ENCODE peak calls at places on chromosomes 11 and 22, in six cellular contexts. Q is Caco-2, H is GM12865, K is astrocyte of the cerebellum, R is IMR-90, O is BJ. U is an unnamed sample.

GRCh38 chr11:67416416-67417335 is 1.2 kb downstream of the CARNS1 start:
- DNase-seq in R (no peak), Q (no peak), K (no peak), O (no peak), H (no peak), U (no peak)

GRCh38 chr11:84430661-84431060 is 1144.5 kb upstream of the CCDC90B start:
- DNase-seq in R (no peak), O (no peak), K (no peak), Q (peak), H (no peak), U (peak)

GRCh38 chr11:36037031-36037430 is 93.2 kb downstream of the LDLRAD3 start:
- DNase-seq in Q (no peak), R (peak), O (no peak), K (no peak), H (no peak), U (peak)

GRCh38 chr11:102582140-102582539 is 43.0 kb downstream of the MMP20 start:
- DNase-seq in O (no peak), H (no peak), K (no peak), Q (no peak), R (no peak), U (no peak)

GRCh38 chr11:35047179-35047578 is 91.8 kb upstream of the CD44 start:
- DNase-seq in R (no peak), K (no peak), O (no peak), H (no peak), Q (no peak), U (no peak)

GRCh38 chr11:57530215-57530595 is 349 bp downstream of the TIMM10 start:
- DNase-seq in H (peak), K (no peak), R (no peak), O (no peak), Q (no peak), U (no peak)

GRCh38 chr22:36463783-36464184 is 17.7 kb downstream of the TXN2 start:
- DNase-seq in Q (no peak), K (no peak), O (no peak), H (no peak), R (no peak), U (no peak)

GRCh38 chr11:16809901-16810668 is 71.6 kb downstream of the C11orf58 start:
- DNase-seq in Q (no peak), H (no peak), R (peak), O (no peak), K (peak), U (peak)

GRCh38 chr11:92739020-92739419 is 230.4 kb upstream of the MTNR1B start:
- DNase-seq in O (peak), Q (no peak), K (no peak), R (peak), H (no peak), U (no peak)

GRCh38 chr11:34654491-34655334 is 33.8 kb downstream of the EHF start:
- DNase-seq in Q (peak), H (no peak), K (no peak), R (peak), O (peak), U (peak)

GRCh38 chr11:102733232-102733875 is 8.6 kb upstream of the MMP8 start:
- DNase-seq in K (no peak), H (peak), R (peak), Q (peak), O (no peak), U (peak)

GRCh38 chr11:134562941-134563471 is 151.0 kb upstream of the B3GAT1 start:
- DNase-seq in K (no peak), H (no peak), R (no peak), O (no peak), Q (no peak), U (no peak)

GRCh38 chr11:2787816-2788750 is 88.3 kb upstream of the KCNQ1OT1 start:
- DNase-seq in O (no peak), Q (peak), R (no peak), K (no peak), H (no peak), U (no peak)

GRCh38 chr11:83317757-83318548 is 31.8 kb upstream of the CCDC90B start:
- DNase-seq in K (no peak), Q (no peak), O (no peak), R (no peak), H (no peak), U (no peak)

GRCh38 chr22:23542933-23543332 is 37.2 kb downstream of the IGLL1 start:
- DNase-seq in H (no peak), K (no peak), R (peak), O (no peak), Q (no peak), U (no peak)

GRCh38 chr22:22161924-22162851 is 82.4 kb upstream of the VPREB1 start:
- DNase-seq in O (no peak), Q (no peak), R (no peak), K (no peak), H (peak), U (no peak)

GRCh38 chr22:42296381-42296853 is 26.0 kb upstream of the TCF20 start:
- DNase-seq in H (no peak), K (no peak), Q (no peak), R (no peak), O (no peak), U (peak)

GRCh38 chr11:368414-369335 is 624 bp upstream of the B4GALNT4 start:
- DNase-seq in O (no peak), R (peak), Q (peak), H (no peak), K (no peak), U (peak)

GRCh38 chr11:109377039-109377742 is 44.8 kb upstream of the C11orf87 start:
- DNase-seq in O (no peak), K (no peak), R (no peak), H (no peak), Q (no peak), U (no peak)

GRCh38 chr11:8018742-8019631 is 31.9 kb downstream of the EIF3F start:
- DNase-seq in Q (no peak), R (peak), O (no peak), K (no peak), H (peak), U (peak)

GRCh38 chr11:57644748-57645715 is 4.7 kb downstream of the YPEL4 start:
- DNase-seq in R (peak), K (peak), H (peak), Q (peak), O (no peak), U (peak)

GRCh38 chr11:46526489-46527215 is 67.2 kb downstream of the AMBRA1 start:
- DNase-seq in H (no peak), O (no peak), K (no peak), Q (no peak), R (no peak), U (no peak)
- TF ChIP-seq CTCF in H (no peak), O (no peak), K (no peak), Q (no peak), R (no peak), U (no peak)

DNA sequence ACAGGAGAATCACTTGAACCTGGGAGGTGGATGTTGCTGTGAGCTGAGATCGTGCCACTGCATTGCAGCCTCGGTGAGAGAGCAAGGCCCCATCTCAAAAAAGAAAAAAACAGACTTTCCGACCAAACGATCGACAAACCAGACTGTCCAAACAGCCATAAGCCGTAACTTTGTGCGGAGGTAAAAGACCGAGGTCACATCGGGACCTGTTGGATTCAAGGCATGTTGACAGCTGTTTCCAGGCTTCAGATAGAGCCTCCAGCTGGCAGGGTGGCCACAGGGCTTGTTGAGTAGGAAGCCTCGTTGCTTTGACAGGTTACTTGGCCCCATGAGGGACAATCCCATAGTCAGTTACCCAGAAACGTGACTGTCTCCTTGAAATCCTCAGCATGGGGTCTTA is 22.2 kb downstream of the PPARA start:
- DNase-seq in R (no peak), K (no peak), H (no peak), O (no peak), Q (no peak), U (no peak)
- TF ChIP-seq CTCF in R (no peak), K (no peak), H (no peak), O (no peak), Q (no peak), U (no peak)

GRCh38 chr11:13450832-13451397 is 12.1 kb downstream of the BTBD10 start:
- DNase-seq in H (peak), R (no peak), K (no peak), Q (no peak), O (no peak), U (no peak)
- TF ChIP-seq CTCF in H (no peak), R (no peak), K (no peak), Q (no peak), O (no peak), U (no peak)

DNA sequence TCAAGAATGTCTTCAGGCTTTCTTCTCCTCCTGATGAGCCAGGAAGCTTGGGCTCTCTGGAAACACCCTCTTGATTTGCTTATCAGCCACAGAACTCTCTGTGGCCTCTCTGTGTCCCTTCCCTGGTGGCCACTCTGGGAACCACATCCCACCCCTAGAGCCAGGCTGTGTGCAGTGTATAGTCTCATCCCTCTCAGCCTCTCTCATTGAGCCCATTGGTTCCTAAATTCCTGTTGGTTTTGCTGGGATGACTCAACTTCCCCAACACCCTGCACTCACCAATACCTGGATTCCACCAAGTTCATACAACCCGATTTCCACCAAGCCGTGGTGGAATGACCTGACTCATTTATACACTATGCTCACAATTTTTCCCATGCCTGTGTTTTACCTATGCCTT is 5.2 kb downstream of the IRAG1 start:
- DNase-seq in Q (no peak), K (no peak), R (peak), H (peak), O (no peak), U (peak)
- TF ChIP-seq CTCF in Q (no peak), K (peak), R (peak), H (peak), O (peak), U (no peak)

GRCh38 chr11:76863196-76863777 is 2.6 kb downstream of the ACER3 start:
- DNase-seq in K (no peak), H (no peak), O (no peak), R (no peak), Q (no peak), U (no peak)

GRCh38 chr11:76861490-76861953 is 804 bp downstream of the ACER3 start:
- DNase-seq in K (no peak), H (no peak), O (no peak), Q (peak), R (no peak), U (no peak)

GRCh38 chr11:76859708-76860233 is 947 bp upstream of the ACER3 start:
- DNase-seq in H (no peak), K (no peak), Q (no peak), O (no peak), R (no peak), U (no peak)

GRCh38 chr11:76857776-76858461 is 2.8 kb upstream of the ACER3 start:
- DNase-seq in Q (no peak), H (peak), O (no peak), R (no peak), K (no peak), U (no peak)

DNA sequence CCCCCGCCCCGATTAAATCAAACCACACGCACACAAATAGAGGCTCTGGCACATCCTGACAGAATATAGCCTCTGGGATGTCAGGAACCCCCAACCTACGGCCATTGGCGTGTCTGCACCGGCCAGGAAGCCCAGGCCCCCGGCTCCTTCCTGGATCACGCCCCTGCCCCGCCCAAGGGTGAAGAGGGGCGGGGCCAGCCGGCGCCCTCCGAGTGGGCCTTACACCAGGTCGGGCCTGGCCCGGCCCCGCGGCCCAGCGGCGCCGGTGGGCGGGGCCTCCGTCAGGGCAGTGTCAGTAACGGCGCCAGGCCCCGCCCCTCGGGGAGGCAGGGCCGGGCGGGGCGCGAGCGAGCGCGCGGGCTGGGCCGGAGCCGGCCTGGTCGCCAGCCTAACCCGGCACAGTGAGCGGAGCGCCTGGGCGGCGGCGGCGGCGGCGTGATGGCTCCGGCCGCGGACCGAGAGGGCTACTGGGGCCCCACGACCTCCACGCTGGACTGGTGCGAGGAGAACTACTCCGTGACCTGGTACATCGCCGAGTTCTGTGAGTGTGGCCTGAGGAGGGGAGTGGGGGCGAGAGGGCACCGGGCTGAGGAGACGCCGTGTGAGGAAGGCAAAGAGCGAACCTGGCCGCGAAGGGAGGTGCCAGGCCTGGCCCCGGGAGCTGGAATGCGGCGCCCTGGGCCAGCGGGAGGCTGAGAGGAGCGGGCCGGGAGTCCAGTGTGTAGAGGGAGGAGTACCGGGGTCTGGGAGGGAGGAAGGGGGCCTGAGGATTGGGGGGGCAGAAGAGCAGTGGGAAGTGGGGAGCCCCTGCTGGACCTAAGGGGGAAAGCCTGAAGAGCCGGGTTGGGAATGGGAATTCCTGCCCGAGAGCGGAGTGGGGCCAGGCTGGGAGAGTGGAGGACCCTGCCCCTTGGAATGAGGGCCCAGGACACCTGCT is at the start of gene ACER3:
- DNase-seq in H (peak), Q (peak), O (peak), K (peak), R (peak), U (peak)
- TF ChIP-seq CTCF in H (no peak), Q (peak), O (peak), K (peak), R (peak), U (no peak)

GRCh38 chr11:125871391-125872137 is 15.9 kb upstream of the HYLS1 start:
- DNase-seq in K (peak), Q (peak), R (peak), H (peak), O (no peak), U (peak)
- TF ChIP-seq CTCF in K (peak), Q (peak), R (peak), H (peak), O (peak), U (no peak)

GRCh38 chr22:38870791-38871359 is 1.1 kb downstream of the CBX6 start:
- DNase-seq in K (no peak), R (no peak), Q (no peak), H (no peak), O (no peak), U (no peak)
- TF ChIP-seq CTCF in K (no peak), R (no peak), Q (no peak), H (no peak), O (no peak), U (no peak)

DNA sequence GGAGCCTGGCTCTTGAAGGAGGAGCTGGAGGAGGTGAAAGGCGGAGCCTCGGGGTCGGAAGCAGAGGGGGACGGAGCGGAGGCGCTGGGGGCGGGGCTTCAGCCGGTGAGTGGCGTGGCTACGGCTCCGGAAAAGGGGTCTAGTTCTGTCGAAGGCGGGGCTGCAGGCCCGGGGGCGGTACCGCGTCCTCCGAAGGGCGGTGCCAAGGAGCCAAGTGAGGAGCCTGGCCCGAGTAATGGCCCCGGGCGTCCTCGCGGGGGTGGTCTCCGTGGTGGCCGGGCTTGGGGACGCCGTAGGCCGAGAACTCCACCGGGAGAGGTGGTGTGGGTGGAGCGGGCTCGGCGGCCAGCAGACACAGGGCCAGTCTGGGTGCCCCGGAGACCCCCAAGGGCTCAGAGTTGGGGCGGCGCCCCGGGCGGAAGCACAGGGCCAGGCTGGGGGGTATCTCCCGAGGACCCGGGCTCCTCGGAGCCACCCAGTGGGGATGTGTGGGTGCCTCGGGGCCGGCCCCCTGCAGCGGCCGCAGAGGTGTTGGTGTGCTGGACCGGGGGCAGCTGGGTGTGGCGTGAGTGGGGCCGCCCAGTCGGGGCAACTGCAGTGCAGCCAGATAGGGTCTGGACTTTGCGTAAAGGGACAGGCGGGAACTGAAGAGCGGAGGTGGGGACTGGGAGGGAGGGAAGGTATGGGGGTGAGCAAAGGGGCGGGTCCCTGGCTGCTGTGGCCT is 697 bp downstream of the FKBP2 start:
- DNase-seq in Q (peak), H (peak), O (peak), R (peak), K (peak), U (peak)
- TF ChIP-seq CTCF in Q (no peak), H (no peak), O (no peak), R (no peak), K (no peak), U (peak)

GRCh38 chr11:113584371-113584770 is 109.2 kb upstream of the DRD2 start:
- DNase-seq in O (no peak), H (no peak), K (no peak), Q (no peak), R (no peak), U (no peak)

GRCh38 chr11:113581713-113582112 is 106.5 kb upstream of the DRD2 start:
- DNase-seq in O (no peak), R (no peak), H (no peak), Q (no peak), K (no peak), U (no peak)

GRCh38 chr11:113591122-113591521 is 115.0 kb downstream of the TMPRSS5 start:
- DNase-seq in O (no peak), Q (no peak), K (no peak), R (no peak), H (no peak), U (no peak)

DNA sequence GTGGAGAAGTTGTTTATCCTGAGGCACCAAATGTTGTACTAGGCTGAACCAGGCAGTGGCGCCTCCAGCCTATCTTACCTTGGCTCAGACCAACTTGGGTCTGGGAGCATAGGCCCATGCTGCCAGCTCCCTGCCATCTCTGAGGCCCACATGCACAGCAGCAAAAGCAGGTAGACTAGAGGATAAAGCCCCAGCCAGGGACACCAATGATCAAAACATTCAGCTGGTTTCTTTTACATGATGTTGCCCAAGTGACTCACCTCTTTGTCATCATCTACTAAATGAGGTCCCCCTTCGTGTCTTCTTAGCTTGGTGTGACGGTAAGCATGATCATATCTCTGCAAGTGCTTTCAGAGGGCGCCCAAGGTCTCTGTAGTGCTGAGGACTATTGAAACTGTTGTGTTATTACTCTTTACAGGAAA is 112.1 kb upstream of the DRD2 start:
- DNase-seq in K (no peak), H (peak), O (no peak), Q (no peak), R (peak), U (no peak)
- TF ChIP-seq CTCF in K (no peak), H (peak), O (no peak), Q (no peak), R (no peak), U (no peak)

DNA sequence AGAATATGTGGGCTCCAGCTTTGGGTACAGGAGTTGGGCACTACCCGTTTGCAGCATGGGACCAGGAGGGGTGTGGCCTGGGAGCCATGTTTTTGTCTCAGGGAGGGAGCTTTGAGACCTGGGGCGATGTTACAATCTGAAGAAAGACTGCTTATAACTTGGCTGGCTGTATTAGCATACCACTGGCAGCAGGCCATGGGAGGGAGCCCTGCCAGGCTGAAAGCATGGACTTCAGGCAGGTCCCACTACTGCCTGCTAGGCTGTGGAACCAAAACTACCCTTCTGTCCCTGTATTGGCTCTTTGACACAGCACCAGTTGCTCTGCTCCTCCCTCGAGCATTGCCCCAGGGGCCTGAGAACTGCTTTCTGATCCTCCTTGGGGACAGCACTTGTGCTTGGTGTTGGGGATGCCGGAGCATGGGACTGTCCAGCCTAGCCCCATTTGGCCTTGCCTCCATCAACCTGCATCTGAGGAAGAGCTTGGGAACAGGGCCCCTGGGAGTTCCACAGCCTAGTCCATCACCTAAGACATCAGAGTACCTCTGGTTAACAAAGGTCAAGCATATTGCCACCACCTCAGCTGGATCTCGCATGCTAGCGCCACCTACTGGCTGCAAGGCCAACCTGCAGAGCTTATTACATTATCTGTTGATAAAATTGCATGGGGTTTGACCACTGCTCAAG is 217.4 kb downstream of the SBF2 start:
- DNase-seq in K (peak), O (no peak), Q (peak), H (peak), R (peak), U (peak)
- TF ChIP-seq CTCF in K (peak), O (peak), Q (peak), H (peak), R (peak), U (peak)